ENCODE peak calls at places on chromosomes 6 and 20, in seven cellular contexts. E, O, H, M, T, B and L are unnamed samples.

GRCh38 chr6:150482883-150483409 is 114.1 kb downstream of the IYD start:
- DNase-seq in E (no peak), O (no peak), H (no peak), M (no peak), T (no peak), B (no peak), L (no peak)

GRCh38 chr6:55643868-55644267 is 64.9 kb upstream of the HMGCLL1 start:
- DNase-seq in E (no peak), O (no peak), H (no peak), M (no peak), T (no peak), B (no peak), L (no peak)

GRCh38 chr20:33685328-33686007 is 717 bp downstream of the E2F1 start:
- DNase-seq in E (no peak), O (no peak), H (peak; percentile 5), M (peak; percentile 60), T (no peak), B (peak; percentile 82), L (peak; percentile 77)

GRCh38 chr6:45822269-45822812 is 193.3 kb downstream of the CLIC5 start:
- DNase-seq in E (no peak), O (no peak), H (no peak), M (no peak), T (no peak), B (no peak), L (no peak)

GRCh38 chr6:137309078-137309762 is 90.0 kb upstream of the IFNGR1 start:
- DNase-seq in E (no peak), O (no peak), H (peak; percentile 8), M (no peak), T (no peak), B (peak; percentile 92), L (peak; percentile 91)

GRCh38 chr6:21595265-21595950 is 1.9 kb downstream of the SOX4 start:
- DNase-seq in E (peak; percentile 36), O (peak; percentile 37), H (no peak), M (no peak), T (peak; percentile 35), B (peak; percentile 41), L (peak; percentile 53)

GRCh38 chr6:34391023-34391485 is 1.4 kb downstream of the NUDT3 start:
- DNase-seq in E (no peak), O (no peak), H (peak; percentile 38), M (no peak), T (no peak), B (peak; percentile 27), L (peak; percentile 31)

GRCh38 chr6:2853766-2854393 is 12.2 kb upstream of the SERPINB1 start:
- DNase-seq in E (peak; percentile 29), O (peak; percentile 87), H (peak; percentile 28), M (no peak), T (no peak), B (peak; percentile 67), L (no peak)

GRCh38 chr20:46317685-46318177 is 9.4 kb upstream of the CDH22 start:
- DNase-seq in E (no peak), O (no peak), H (no peak), M (no peak), T (no peak), B (no peak), L (no peak)

GRCh38 chr6:84458271-84458670 is 230.8 kb upstream of the CEP162 start:
- DNase-seq in E (no peak), O (no peak), H (no peak), M (no peak), T (no peak), B (no peak), L (no peak)

GRCh38 chr20:12056836-12057235 is 139.1 kb downstream of the BTBD3 start:
- DNase-seq in E (no peak), O (no peak), H (no peak), M (no peak), T (no peak), B (no peak), L (no peak)

GRCh38 chr20:6231551-6231950 is 108.7 kb upstream of the FERMT1 start:
- DNase-seq in E (no peak), O (no peak), H (no peak), M (no peak), T (no peak), B (no peak), L (no peak)

GRCh38 chr20:4563534-4563933 is 158.2 kb upstream of the PRND start:
- DNase-seq in E (no peak), O (no peak), H (no peak), M (no peak), T (peak; percentile 56), B (peak; percentile 22), L (no peak)

GRCh38 chr20:896626-897025 is 19.5 kb downstream of the ANGPT4 start:
- DNase-seq in E (no peak), O (no peak), H (no peak), M (no peak), T (no peak), B (no peak), L (no peak)

GRCh38 chr6:7505196-7505699 is 36.2 kb upstream of the DSP start:
- DNase-seq in E (no peak), O (no peak), H (peak; percentile 98), M (no peak), T (no peak), B (peak; percentile 87), L (peak; percentile 85)

GRCh38 chr6:166619912-166620311 is 7.1 kb downstream of the RPS6KA2 start:
- DNase-seq in E (no peak), O (no peak), H (no peak), M (no peak), T (no peak), B (no peak), L (no peak)

GRCh38 chr6:19613678-19614077 is 223.5 kb upstream of the ID4 start:
- DNase-seq in E (no peak), O (no peak), H (no peak), M (no peak), T (no peak), B (peak; percentile 17), L (no peak)

GRCh38 chr6:40011844-40012243 is 77.6 kb upstream of the MOCS1 start:
- DNase-seq in E (no peak), O (no peak), H (no peak), M (no peak), T (no peak), B (no peak), L (no peak)

GRCh38 chr6:38149526-38149925 is 330.0 kb downstream of the ZFAND3 start:
- DNase-seq in E (no peak), O (no peak), H (no peak), M (no peak), T (no peak), B (no peak), L (no peak)

GRCh38 chr6:15460110-15460727 is 202.6 kb downstream of the DTNBP1 start:
- DNase-seq in E (no peak), O (no peak), H (no peak), M (no peak), T (no peak), B (no peak), L (no peak)

GRCh38 chr20:9507544-9508239 is 6.7 kb upstream of the LAMP5 start:
- DNase-seq in E (no peak), O (no peak), H (no peak), M (no peak), T (no peak), B (no peak), L (no peak)

GRCh38 chr6:116507324-116507723 is 4.1 kb upstream of the CALHM5 start:
- DNase-seq in E (no peak), O (no peak), H (no peak), M (no peak), T (no peak), B (no peak), L (no peak)

GRCh38 chr6:3899970-3900439 is 50.8 kb downstream of the FAM50B start:
- DNase-seq in E (no peak), O (no peak), H (no peak), M (no peak), T (no peak), B (peak; percentile 56), L (no peak)

GRCh38 chr6:132362318-132363185 is 38.7 kb downstream of the MOXD1 start:
- DNase-seq in E (no peak), O (no peak), H (no peak), M (no peak), T (no peak), B (no peak), L (no peak)

GRCh38 chr6:167791780-167792478 is 34.8 kb upstream of the AFDN start:
- DNase-seq in E (no peak), O (no peak), H (no peak), M (no peak), T (no peak), B (no peak), L (peak; percentile 19)

GRCh38 chr20:64167676-64168075 is 3.4 kb downstream of the MYT1 start:
- DNase-seq in E (no peak), O (no peak), H (no peak), M (no peak), T (no peak), B (no peak), L (no peak)

GRCh38 chr20:50111120-50111828 is 1.7 kb downstream of the UBE2V1 start:
- DNase-seq in E (no peak), O (peak; percentile 41), H (no peak), M (peak; percentile 14), T (no peak), B (peak; percentile 29), L (no peak)

GRCh38 chr20:51219544-51219943 is 196.6 kb upstream of the KCNG1 start:
- DNase-seq in E (no peak), O (no peak), H (no peak), M (no peak), T (no peak), B (no peak), L (no peak)

GRCh38 chr20:32477594-32478512 is 107.3 kb downstream of the NOL4L start:
- DNase-seq in E (no peak), O (no peak), H (no peak), M (no peak), T (no peak), B (peak; percentile 55), L (peak; percentile 68)

GRCh38 chr6:38997128-38997761 is 51.3 kb upstream of the GLP1R start:
- DNase-seq in E (peak; percentile 7), O (peak; percentile 34), H (no peak), M (no peak), T (peak; percentile 79), B (no peak), L (no peak)

GRCh38 chr6:45462190-45463134 is 84.7 kb upstream of the SUPT3H start:
- DNase-seq in E (no peak), O (no peak), H (no peak), M (no peak), T (no peak), B (no peak), L (no peak)

GRCh38 chr20:34581341-34582189 is 23.0 kb downstream of the MAP1LC3A start:
- DNase-seq in E (no peak), O (no peak), H (no peak), M (peak; percentile 38), T (no peak), B (no peak), L (no peak)

GRCh38 chr6:41571066-41571780 is 25.0 kb downstream of the FOXP4 start:
- DNase-seq in E (no peak), O (no peak), H (no peak), M (no peak), T (no peak), B (no peak), L (no peak)

GRCh38 chr6:159108438-159108985 is 60.7 kb upstream of the FNDC1 start:
- DNase-seq in E (no peak), O (no peak), H (no peak), M (no peak), T (no peak), B (no peak), L (no peak)

GRCh38 chr20:20466341-20466879 is 98.5 kb downstream of the INSM1 start:
- DNase-seq in E (no peak), O (no peak), H (no peak), M (no peak), T (no peak), B (no peak), L (no peak)

GRCh38 chr6:21386744-21387143 is 206.8 kb upstream of the SOX4 start:
- DNase-seq in E (no peak), O (no peak), H (no peak), M (no peak), T (no peak), B (no peak), L (no peak)

GRCh38 chr6:10278786-10279185 is 136.1 kb downstream of the TFAP2A start:
- DNase-seq in E (no peak), O (no peak), H (no peak), M (no peak), T (no peak), B (no peak), L (no peak)